ENCODE peak calls at places on chromosome 17, in eight cellular contexts. One of them, this sample, is unnamed.

GRCh38 chr17:50547035-50547735 is at the start of gene SPATA20:
- DNase-seq in NCI-H1105: peak
- DNase-seq in psoas muscle: peak
- DNase-seq in NCI-H2171: peak
- DNase-seq in breast epithelium: peak
- DNase-seq in globus pallidus: peak
- DNase-seq in neural crest cell: peak
- DNase-seq in SJSA1: peak
- DNase-seq in this sample: peak

GRCh38 chr17:57294629-57295501 is 38.5 kb downstream of the MSI2 start:
- DNase-seq in globus pallidus: no peak
- DNase-seq in NCI-H2171: peak
- DNase-seq in SJSA1: peak
- DNase-seq in neural crest cell: no peak
- DNase-seq in NCI-H1105: peak
- DNase-seq in breast epithelium: no peak
- DNase-seq in psoas muscle: peak
- DNase-seq in this sample: no peak

GRCh38 chr17:17853811-17854527 is 17.2 kb upstream of the SREBF1 start:
- DNase-seq in psoas muscle: no peak
- DNase-seq in SJSA1: no peak
- DNase-seq in NCI-H1105: no peak
- DNase-seq in neural crest cell: no peak
- DNase-seq in breast epithelium: no peak
- DNase-seq in globus pallidus: no peak
- DNase-seq in NCI-H2171: no peak
- DNase-seq in this sample: no peak

GRCh38 chr17:33112763-33113162 is 121.1 kb downstream of the SPACA3 start:
- DNase-seq in neural crest cell: no peak
- DNase-seq in SJSA1: no peak
- DNase-seq in breast epithelium: no peak
- DNase-seq in NCI-H1105: no peak
- DNase-seq in globus pallidus: no peak
- DNase-seq in NCI-H2171: no peak
- DNase-seq in psoas muscle: no peak
- DNase-seq in this sample: peak

GRCh38 chr17:78748730-78749317 is 33.2 kb downstream of the CYTH1 start:
- DNase-seq in NCI-H1105: no peak
- DNase-seq in breast epithelium: no peak
- DNase-seq in SJSA1: no peak
- DNase-seq in globus pallidus: no peak
- DNase-seq in neural crest cell: no peak
- DNase-seq in NCI-H2171: no peak
- DNase-seq in psoas muscle: peak
- DNase-seq in this sample: no peak

GRCh38 chr17:35892091-35892637 is 12.0 kb upstream of the CCL5 start:
- DNase-seq in NCI-H1105: no peak
- DNase-seq in SJSA1: no peak
- DNase-seq in breast epithelium: no peak
- DNase-seq in neural crest cell: no peak
- DNase-seq in NCI-H2171: no peak
- DNase-seq in globus pallidus: no peak
- DNase-seq in psoas muscle: no peak
- DNase-seq in this sample: no peak

GRCh38 chr17:66094727-66095126 is 97.2 kb downstream of the CEP112 start:
- DNase-seq in globus pallidus: no peak
- DNase-seq in NCI-H1105: no peak
- DNase-seq in breast epithelium: no peak
- DNase-seq in SJSA1: no peak
- DNase-seq in neural crest cell: no peak
- DNase-seq in NCI-H2171: no peak
- DNase-seq in psoas muscle: no peak
- DNase-seq in this sample: no peak

GRCh38 chr17:70539172-70539924 is 370.0 kb downstream of the KCNJ2 start:
- DNase-seq in psoas muscle: no peak
- DNase-seq in breast epithelium: no peak
- DNase-seq in neural crest cell: no peak
- DNase-seq in NCI-H1105: no peak
- DNase-seq in NCI-H2171: no peak
- DNase-seq in SJSA1: no peak
- DNase-seq in globus pallidus: no peak
- DNase-seq in this sample: no peak

GRCh38 chr17:56099649-56100048 is 53.6 kb upstream of the ANKFN1 start:
- DNase-seq in neural crest cell: no peak
- DNase-seq in psoas muscle: no peak
- DNase-seq in SJSA1: no peak
- DNase-seq in globus pallidus: no peak
- DNase-seq in NCI-H1105: no peak
- DNase-seq in breast epithelium: no peak
- DNase-seq in NCI-H2171: no peak
- DNase-seq in this sample: no peak

GRCh38 chr17:56727876-56728617 is 105.7 kb downstream of the C17orf67 start:
- DNase-seq in neural crest cell: no peak
- DNase-seq in NCI-H1105: no peak
- DNase-seq in breast epithelium: no peak
- DNase-seq in globus pallidus: no peak
- DNase-seq in psoas muscle: no peak
- DNase-seq in SJSA1: no peak
- DNase-seq in NCI-H2171: no peak
- DNase-seq in this sample: no peak